ENCODE peak calls at places on chromosomes 16 and 17, in nine cellular contexts. One of them, this sample, is unnamed.
A peak's percentile ranks its signal among the peaks of the same experiment; 100 is the strongest.

GRCh38 chr16:15897834-15898254 is 9.4 kb upstream of the CEP20 start:
- DNase-seq in fibroblast of the aortic adventitia: peak; percentile 29
- DNase-seq in posterior cingulate gyrus: no peak
- DNase-seq in activated CD4-positive, alpha-beta T cell treated with anti-CD3 and anti-CD28 coated beads for 36 hours: peak; percentile 70
- DNase-seq in tibial artery: no peak
- DNase-seq in dermis microvascular lymphatic vessel endothelial cell: no peak
- DNase-seq in NCI-H1436 treated with DMSO at 0.1 percent for 48 hours: no peak
- DNase-seq in AG20443: peak; percentile 58
- DNase-seq in HFF-Myc: peak; percentile 70
- DNase-seq in this sample: no peak

GRCh38 chr17:73401911-73402310 is 90.1 kb upstream of the CDC42EP4 start:
- DNase-seq in NCI-H1436 treated with DMSO at 0.1 percent for 48 hours: no peak
- DNase-seq in HFF-Myc: no peak
- DNase-seq in activated CD4-positive, alpha-beta T cell treated with anti-CD3 and anti-CD28 coated beads for 36 hours: peak; percentile 32
- DNase-seq in tibial artery: no peak
- DNase-seq in fibroblast of the aortic adventitia: peak; percentile 2
- DNase-seq in AG20443: no peak
- DNase-seq in dermis microvascular lymphatic vessel endothelial cell: no peak
- DNase-seq in posterior cingulate gyrus: no peak
- DNase-seq in this sample: peak; percentile 78

GRCh38 chr17:339193-340061 is 13.2 kb downstream of the RPH3AL start:
- DNase-seq in AG20443: no peak
- DNase-seq in posterior cingulate gyrus: no peak
- DNase-seq in activated CD4-positive, alpha-beta T cell treated with anti-CD3 and anti-CD28 coated beads for 36 hours: no peak
- DNase-seq in dermis microvascular lymphatic vessel endothelial cell: no peak
- DNase-seq in tibial artery: no peak
- DNase-seq in HFF-Myc: no peak
- DNase-seq in fibroblast of the aortic adventitia: no peak
- DNase-seq in NCI-H1436 treated with DMSO at 0.1 percent for 48 hours: peak; percentile 58
- DNase-seq in this sample: no peak

GRCh38 chr16:56807011-56807675 is 57.9 kb upstream of the SLC12A3 start:
- DNase-seq in fibroblast of the aortic adventitia: peak; percentile 79
- DNase-seq in AG20443: no peak
- DNase-seq in HFF-Myc: no peak
- DNase-seq in posterior cingulate gyrus: no peak
- DNase-seq in dermis microvascular lymphatic vessel endothelial cell: no peak
- DNase-seq in activated CD4-positive, alpha-beta T cell treated with anti-CD3 and anti-CD28 coated beads for 36 hours: no peak
- DNase-seq in NCI-H1436 treated with DMSO at 0.1 percent for 48 hours: no peak
- DNase-seq in tibial artery: no peak
- DNase-seq in this sample: no peak

GRCh38 chr16:9128346-9129342 is 37.2 kb downstream of the HAPSTR1 start:
- DNase-seq in fibroblast of the aortic adventitia: no peak
- DNase-seq in NCI-H1436 treated with DMSO at 0.1 percent for 48 hours: no peak
- DNase-seq in activated CD4-positive, alpha-beta T cell treated with anti-CD3 and anti-CD28 coated beads for 36 hours: no peak
- DNase-seq in AG20443: no peak
- DNase-seq in dermis microvascular lymphatic vessel endothelial cell: peak; percentile 55
- DNase-seq in tibial artery: no peak
- DNase-seq in posterior cingulate gyrus: no peak
- DNase-seq in HFF-Myc: no peak
- DNase-seq in this sample: no peak

GRCh38 chr17:50949128-50950001 is 83.2 kb upstream of the TOB1 start:
- DNase-seq in HFF-Myc: no peak
- DNase-seq in posterior cingulate gyrus: no peak
- DNase-seq in fibroblast of the aortic adventitia: no peak
- DNase-seq in activated CD4-positive, alpha-beta T cell treated with anti-CD3 and anti-CD28 coated beads for 36 hours: no peak
- DNase-seq in NCI-H1436 treated with DMSO at 0.1 percent for 48 hours: no peak
- DNase-seq in tibial artery: no peak
- DNase-seq in dermis microvascular lymphatic vessel endothelial cell: no peak
- DNase-seq in AG20443: no peak
- DNase-seq in this sample: peak; percentile 76

GRCh38 chr17:81354944-81355327 is 40.3 kb upstream of the BAHCC1 start:
- DNase-seq in AG20443: no peak
- DNase-seq in NCI-H1436 treated with DMSO at 0.1 percent for 48 hours: no peak
- DNase-seq in HFF-Myc: no peak
- DNase-seq in activated CD4-positive, alpha-beta T cell treated with anti-CD3 and anti-CD28 coated beads for 36 hours: no peak
- DNase-seq in tibial artery: no peak
- DNase-seq in posterior cingulate gyrus: no peak
- DNase-seq in dermis microvascular lymphatic vessel endothelial cell: no peak
- DNase-seq in fibroblast of the aortic adventitia: no peak
- DNase-seq in this sample: no peak

GRCh38 chr17:15479697-15480096 is 12.3 kb upstream of the CDRT4 start:
- DNase-seq in fibroblast of the aortic adventitia: peak; percentile 62
- DNase-seq in NCI-H1436 treated with DMSO at 0.1 percent for 48 hours: no peak
- DNase-seq in activated CD4-positive, alpha-beta T cell treated with anti-CD3 and anti-CD28 coated beads for 36 hours: no peak
- DNase-seq in HFF-Myc: peak; percentile 81
- DNase-seq in AG20443: no peak
- DNase-seq in posterior cingulate gyrus: no peak
- DNase-seq in tibial artery: no peak
- DNase-seq in dermis microvascular lymphatic vessel endothelial cell: no peak
- DNase-seq in this sample: no peak

GRCh38 chr17:76917829-76918228 is 49.6 kb downstream of the MGAT5B start:
- DNase-seq in HFF-Myc: no peak
- DNase-seq in dermis microvascular lymphatic vessel endothelial cell: no peak
- DNase-seq in activated CD4-positive, alpha-beta T cell treated with anti-CD3 and anti-CD28 coated beads for 36 hours: no peak
- DNase-seq in NCI-H1436 treated with DMSO at 0.1 percent for 48 hours: no peak
- DNase-seq in fibroblast of the aortic adventitia: no peak
- DNase-seq in tibial artery: no peak
- DNase-seq in posterior cingulate gyrus: no peak
- DNase-seq in AG20443: no peak
- DNase-seq in this sample: no peak

GRCh38 chr17:82887255-82888164 is 47.7 kb upstream of the ZNF750 start:
- DNase-seq in posterior cingulate gyrus: no peak
- DNase-seq in fibroblast of the aortic adventitia: no peak
- DNase-seq in dermis microvascular lymphatic vessel endothelial cell: no peak
- DNase-seq in AG20443: no peak
- DNase-seq in activated CD4-positive, alpha-beta T cell treated with anti-CD3 and anti-CD28 coated beads for 36 hours: no peak
- DNase-seq in HFF-Myc: no peak
- DNase-seq in tibial artery: no peak
- DNase-seq in NCI-H1436 treated with DMSO at 0.1 percent for 48 hours: no peak
- DNase-seq in this sample: no peak

GRCh38 chr17:77836557-77837041 is 121.9 kb upstream of the TNRC6C start:
- DNase-seq in activated CD4-positive, alpha-beta T cell treated with anti-CD3 and anti-CD28 coated beads for 36 hours: peak; percentile 71
- DNase-seq in AG20443: no peak
- DNase-seq in fibroblast of the aortic adventitia: peak; percentile 55
- DNase-seq in tibial artery: peak; percentile 9
- DNase-seq in dermis microvascular lymphatic vessel endothelial cell: no peak
- DNase-seq in posterior cingulate gyrus: no peak
- DNase-seq in NCI-H1436 treated with DMSO at 0.1 percent for 48 hours: no peak
- DNase-seq in HFF-Myc: no peak
- DNase-seq in this sample: peak; percentile 23

GRCh38 chr16:9033125-9033830 is 58.2 kb upstream of the HAPSTR1 start:
- DNase-seq in dermis microvascular lymphatic vessel endothelial cell: no peak
- DNase-seq in AG20443: peak; percentile 76
- DNase-seq in activated CD4-positive, alpha-beta T cell treated with anti-CD3 and anti-CD28 coated beads for 36 hours: no peak
- DNase-seq in tibial artery: peak; percentile 25
- DNase-seq in fibroblast of the aortic adventitia: peak; percentile 77
- DNase-seq in HFF-Myc: no peak
- DNase-seq in NCI-H1436 treated with DMSO at 0.1 percent for 48 hours: no peak
- DNase-seq in posterior cingulate gyrus: no peak
- DNase-seq in this sample: no peak

GRCh38 chr17:17235212-17236174 is 1.5 kb downstream of the FLCN start:
- DNase-seq in AG20443: no peak
- DNase-seq in activated CD4-positive, alpha-beta T cell treated with anti-CD3 and anti-CD28 coated beads for 36 hours: peak; percentile 48
- DNase-seq in posterior cingulate gyrus: no peak
- DNase-seq in HFF-Myc: no peak
- DNase-seq in dermis microvascular lymphatic vessel endothelial cell: no peak
- DNase-seq in tibial artery: no peak
- DNase-seq in NCI-H1436 treated with DMSO at 0.1 percent for 48 hours: no peak
- DNase-seq in fibroblast of the aortic adventitia: peak; percentile 21
- DNase-seq in this sample: peak; percentile 69

GRCh38 chr16:80015566-80015965 is 415.0 kb upstream of the MAF start:
- DNase-seq in NCI-H1436 treated with DMSO at 0.1 percent for 48 hours: no peak
- DNase-seq in HFF-Myc: peak; percentile 25
- DNase-seq in dermis microvascular lymphatic vessel endothelial cell: no peak
- DNase-seq in posterior cingulate gyrus: no peak
- DNase-seq in tibial artery: no peak
- DNase-seq in activated CD4-positive, alpha-beta T cell treated with anti-CD3 and anti-CD28 coated beads for 36 hours: no peak
- DNase-seq in fibroblast of the aortic adventitia: no peak
- DNase-seq in AG20443: no peak
- DNase-seq in this sample: no peak

GRCh38 chr17:78933959-78934568 is 8.9 kb upstream of the TIMP2 start:
- DNase-seq in posterior cingulate gyrus: peak; percentile 54
- DNase-seq in tibial artery: peak; percentile 98
- DNase-seq in fibroblast of the aortic adventitia: peak; percentile 99
- DNase-seq in dermis microvascular lymphatic vessel endothelial cell: peak; percentile 67
- DNase-seq in NCI-H1436 treated with DMSO at 0.1 percent for 48 hours: peak; percentile 53
- DNase-seq in HFF-Myc: peak; percentile 94
- DNase-seq in activated CD4-positive, alpha-beta T cell treated with anti-CD3 and anti-CD28 coated beads for 36 hours: no peak
- DNase-seq in AG20443: peak; percentile 91
- DNase-seq in this sample: peak; percentile 99

This sample was measured in posterior vena cava.